ENCODE peak calls at places on chromosomes 13 and 19, in eight cellular contexts. L is GM23338, D is Panc1, P is transverse colon, V is endothelial cell of umbilical vein, M is K562, Z is HCT116, E is breast epithelium. W is an unnamed sample. For H3K4me1, the result is how much of the 10 kb centered on the place peaks cover.

GRCh38 chr13:31598990-31599389 is 140.3 kb upstream of the RXFP2 start:
- DNase-seq in L (no peak), D (no peak), P (no peak), V (no peak), M (no peak), Z (no peak), E (no peak), W (no peak)

GRCh38 chr19:15210323-15210774 is 9.6 kb upstream of the NOTCH3 start:
- DNase-seq in L (no peak), D (no peak), P (no peak), V (no peak), M (no peak), Z (no peak), E (no peak), W (no peak)

GRCh38 chr19:48308695-48309586 is 16.4 kb upstream of the EMP3 start:
- DNase-seq in L (peak), D (no peak), P (no peak), V (peak), M (no peak), Z (no peak), E (no peak), W (no peak)

GRCh38 chr13:107099661-107100060 is 531.7 kb upstream of the ARGLU1 start:
- DNase-seq in L (no peak), D (no peak), P (no peak), V (no peak), M (no peak), Z (no peak), E (no peak), W (no peak)

GRCh38 chr19:33340991-33341390 is 32.5 kb upstream of the CEBPG start:
- DNase-seq in L (no peak), D (no peak), P (no peak), V (no peak), M (no peak), Z (no peak), E (no peak), W (no peak)

GRCh38 chr13:82627183-82627582 is 1255.1 kb downstream of the SLITRK1 start:
- DNase-seq in L (no peak), D (no peak), P (no peak), V (peak), M (no peak), Z (no peak), E (no peak), W (no peak)

GRCh38 chr19:56294557-56294956 is 20.1 kb downstream of the ZSCAN5A start:
- DNase-seq in L (no peak), D (no peak), P (no peak), V (no peak), M (no peak), Z (no peak), E (no peak), W (no peak)

GRCh38 chr13:50519866-50520265 is 323.6 kb downstream of the DLEU7 start:
- DNase-seq in L (no peak), D (no peak), P (no peak), V (no peak), M (no peak), Z (no peak), E (no peak), W (no peak)

GRCh38 chr13:113538689-113539058 is 45.9 kb upstream of the TFDP1 start:
- DNase-seq in L (no peak), D (no peak), P (no peak), V (no peak), M (no peak), Z (no peak), E (no peak), W (no peak)

GRCh38 chr19:35789195-35789977 is 14.0 kb downstream of the ARHGAP33 start:
- DNase-seq in L (no peak), D (no peak), P (no peak), V (no peak), M (no peak), Z (no peak), E (no peak), W (no peak)

GRCh38 chr19:39335168-39335567 is 675 bp downstream of the GMFG start:
- DNase-seq in L (no peak), D (no peak), P (no peak), V (no peak), M (peak), Z (no peak), E (no peak), W (no peak)

DNA sequence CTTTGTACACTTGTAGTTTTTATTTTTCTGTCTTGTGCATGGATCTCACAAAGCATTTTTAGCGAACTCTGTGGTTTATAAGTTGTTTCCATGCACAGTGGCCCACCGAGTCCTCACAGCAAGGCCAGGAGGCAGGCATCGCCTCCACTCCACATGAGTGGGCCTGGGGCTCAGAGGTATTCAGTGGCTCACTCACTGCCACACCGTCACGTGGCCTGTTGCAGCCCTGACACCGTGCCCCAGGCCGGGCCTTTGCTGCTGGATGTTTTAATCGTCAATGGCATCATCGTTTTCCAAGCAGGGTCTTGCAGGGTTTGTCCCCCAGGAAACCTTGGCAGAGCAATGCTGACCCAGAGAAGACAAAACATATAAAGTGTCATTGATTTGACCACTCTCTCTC is 59.8 kb downstream of the SPACA7 start:
- DNase-seq in L (no peak), D (no peak), P (no peak), V (no peak), M (no peak), Z (no peak), E (no peak), W (no peak)
- TF ChIP-seq CTCF in L (no peak), D (no peak), P (no peak), V (no peak), M (no peak), Z (no peak), E (no peak), W (no peak)

GRCh38 chr19:7494416-7495098 is 5.7 kb upstream of the PEX11G start:
- DNase-seq in L (no peak), D (no peak), P (no peak), V (no peak), M (peak), Z (no peak), E (peak), W (no peak)
- TF ChIP-seq POLR2AphosphoS5 in L (no peak), D (no peak), P (no peak), V (no peak), M (no peak), Z (no peak), E (no peak), W (no peak)

DNA sequence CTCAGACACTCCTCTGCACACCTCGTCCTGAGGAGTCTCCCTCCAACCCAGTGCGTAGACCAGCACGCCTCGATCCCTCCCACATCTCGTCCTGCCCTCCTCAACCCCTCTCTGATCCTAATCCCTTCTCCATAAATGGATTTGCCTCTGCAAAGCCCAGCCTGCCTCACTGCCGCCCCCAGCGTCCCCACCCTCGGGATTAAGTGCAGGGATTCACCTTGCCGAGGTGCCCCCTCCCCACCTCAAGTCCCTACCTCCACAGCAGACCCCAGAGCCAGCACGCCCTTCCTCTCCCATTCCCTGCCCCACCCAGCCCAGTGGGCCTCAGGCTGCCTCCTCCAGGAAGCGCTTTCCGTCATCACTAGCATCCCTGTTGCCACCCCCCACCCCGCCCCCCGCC is 4.1 kb downstream of the KLF16 start:
- DNase-seq in L (no peak), D (no peak), P (no peak), V (no peak), M (no peak), Z (no peak), E (no peak), W (no peak)
- H3K4me1 ChIP-seq in L (half or more), D (under half), P (half or more), V (half or more), M (half or more), Z (half or more), E (under half), W (half or more)

DNA sequence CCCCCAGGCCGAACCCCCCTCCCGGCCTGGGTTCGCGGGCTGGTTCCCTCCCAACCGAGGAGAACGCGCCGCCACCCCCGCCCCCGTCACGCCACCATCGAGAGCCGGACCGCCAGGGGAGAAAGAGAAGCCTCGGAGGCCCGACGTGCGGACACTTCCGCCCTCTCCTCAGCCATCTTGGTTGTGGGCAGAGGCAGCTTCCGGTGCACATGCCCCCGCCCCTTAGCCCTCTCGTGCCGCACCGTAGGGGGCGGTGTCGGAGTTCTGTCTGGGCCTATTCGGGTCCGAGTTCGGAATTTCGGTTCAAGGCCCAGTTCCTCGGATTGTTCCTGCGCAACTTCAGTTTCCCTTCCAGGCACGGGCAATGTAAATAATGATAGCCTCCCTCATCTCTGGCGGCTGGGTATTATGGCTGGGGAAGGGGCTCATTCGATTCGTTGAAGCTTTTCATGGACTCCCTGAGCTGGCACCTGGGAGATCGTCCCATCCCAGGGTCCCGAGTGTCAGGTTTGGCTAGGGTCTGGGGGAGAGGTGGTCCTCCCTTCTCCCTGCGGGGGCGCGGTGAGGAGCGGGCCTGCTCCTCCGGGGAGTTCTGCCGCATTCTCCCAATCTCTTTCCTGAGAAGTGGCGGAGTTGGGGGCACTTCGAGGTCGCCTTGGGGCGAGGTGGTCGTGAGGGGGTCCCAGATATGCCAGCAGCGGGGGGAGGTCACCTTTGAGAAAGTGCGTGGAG is at the start of the genes IER2 and STX10:
- DNase-seq in L (peak), D (no peak), P (peak), V (peak), M (peak), Z (no peak), E (peak), W (peak)
- TF ChIP-seq CTCF in L (peak), D (no peak), P (peak), V (no peak), M (peak), Z (peak), E (peak), W (peak)

DNA sequence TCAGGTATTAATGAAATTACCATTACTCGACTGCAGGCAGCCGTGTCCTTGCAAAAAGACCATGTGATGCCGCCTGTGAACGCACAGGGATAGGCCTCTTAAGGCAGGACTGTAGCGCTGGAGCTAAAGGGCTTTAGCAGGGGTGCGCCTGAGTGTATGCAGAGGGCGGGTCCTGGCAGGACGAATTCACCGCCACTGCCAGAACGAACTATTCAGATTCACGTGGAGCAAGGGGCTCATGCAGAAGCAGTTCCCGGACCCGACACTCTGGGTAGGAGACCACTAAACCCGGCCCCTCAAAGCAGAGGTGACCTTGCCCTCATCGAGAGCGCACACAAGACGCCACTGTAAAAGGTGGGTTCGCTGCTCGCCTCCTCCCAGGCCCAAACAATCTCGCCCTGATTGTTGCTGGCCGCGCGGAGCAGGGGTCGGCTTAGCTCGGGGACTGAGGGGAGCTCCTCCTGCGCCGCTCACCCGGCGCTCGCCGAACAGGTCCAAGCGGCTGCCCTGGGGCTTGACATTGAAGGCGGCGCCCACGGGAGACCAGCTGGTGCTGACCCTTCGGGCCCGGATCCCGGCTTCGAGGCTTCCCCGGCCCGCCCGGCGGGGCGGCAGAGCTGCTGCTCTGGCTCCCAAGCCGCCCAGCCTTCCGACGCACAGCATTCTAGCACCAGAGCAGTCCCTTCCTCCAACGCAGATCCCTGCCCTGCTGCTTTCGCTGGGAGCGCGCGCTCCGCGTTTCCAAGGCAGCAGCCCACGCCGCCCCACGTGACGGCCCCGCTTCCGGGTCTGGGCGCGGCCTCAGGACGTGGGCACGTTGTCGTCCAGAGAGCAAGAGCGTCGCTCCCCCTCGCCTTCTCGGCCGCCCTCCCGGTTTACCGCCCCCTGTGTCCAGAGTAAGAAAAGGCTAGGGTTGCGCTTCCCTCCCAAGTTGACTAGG is at the start of gene MIPEP:
- DNase-seq in L (peak), D (peak), P (peak), V (peak), M (peak), Z (peak), E (peak), W (peak)
- TF ChIP-seq POLR2AphosphoS5 in L (peak), D (peak), P (peak), V (peak), M (peak), Z (peak), E (peak), W (peak)

DNA sequence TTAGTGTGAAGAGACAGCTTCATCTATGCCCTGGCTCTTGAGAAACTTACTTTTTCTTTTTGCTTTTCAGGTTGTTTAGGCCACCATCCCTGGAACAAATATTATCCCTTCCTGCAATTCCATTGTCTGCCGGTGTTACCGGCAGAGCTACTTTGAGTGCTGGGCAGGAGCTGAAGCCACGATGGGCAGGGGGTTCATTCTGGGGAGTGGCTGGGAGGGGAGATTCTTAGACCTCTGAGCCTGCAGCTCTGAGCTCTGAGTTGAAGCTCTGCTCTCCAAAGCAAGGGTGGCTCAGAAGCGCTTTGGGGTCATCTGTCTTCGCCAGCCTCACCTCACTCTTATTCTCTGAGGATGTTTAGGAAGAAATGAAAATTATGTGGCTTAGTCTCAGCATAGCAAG is 1066.6 kb upstream of the SLC10A2 start:
- DNase-seq in L (peak), D (no peak), P (no peak), V (no peak), M (no peak), Z (no peak), E (no peak), W (no peak)
- H3K4me1 ChIP-seq in L (under half), D (under half), P (under half), V (under half), M (under half), Z (under half), E (under half), W (under half)

GRCh38 chr19:52622261-52622660 is 15.9 kb downstream of the ZNF83 start:
- DNase-seq in L (peak), D (no peak), P (no peak), V (no peak), M (no peak), Z (no peak), E (no peak), W (no peak)
- TF ChIP-seq CTCF in L (peak), D (no peak), P (no peak), V (no peak), M (peak), Z (no peak), E (no peak), W (no peak)

GRCh38 chr13:23467932-23468278 is 34.4 kb upstream of the SACS start:
- DNase-seq in L (no peak), D (no peak), P (no peak), V (no peak), M (no peak), Z (no peak), E (no peak), W (no peak)

GRCh38 chr13:23463631-23464030 is 30.1 kb upstream of the SACS start:
- DNase-seq in L (no peak), D (no peak), P (no peak), V (no peak), M (no peak), Z (no peak), E (no peak), W (no peak)

GRCh38 chr13:23467048-23467931 is 33.8 kb upstream of the SACS start:
- DNase-seq in L (no peak), D (no peak), P (no peak), V (no peak), M (no peak), Z (no peak), E (no peak), W (no peak)

GRCh38 chr13:23468811-23469210 is 35.3 kb upstream of the SACS start:
- DNase-seq in L (no peak), D (no peak), P (no peak), V (no peak), M (no peak), Z (no peak), E (no peak), W (no peak)

GRCh38 chr13:23466144-23467002 is 32.9 kb upstream of the SACS start:
- DNase-seq in L (peak), D (peak), P (peak), V (peak), M (peak), Z (peak), E (peak), W (no peak)
- TF ChIP-seq POLR2AphosphoS5 in L (no peak), D (no peak), P (no peak), V (peak), M (no peak), Z (no peak), E (no peak), W (no peak)